ENCODE peak calls at places on chromosomes 3 and 15, in nine cellular contexts. A is progenitor cell of endocrine pancreas, O is hippocampal formation, X is AG09309, W is cerebellar cortex, D is AG10803, P is kidney, V is IMR-90, R is AG04450. I is an unnamed sample.

GRCh38 chr15:88704791-88705768 is 66.3 kb downstream of the ISG20 start:
- DNase-seq in A (no peak), O (peak), X (no peak), W (peak), D (peak), P (no peak), V (no peak), R (no peak), I (peak)

GRCh38 chr3:83218383-83219200 is 1457.1 kb upstream of the GBE1 start:
- DNase-seq in A (no peak), O (no peak), X (no peak), W (no peak), D (no peak), P (peak), V (no peak), R (no peak), I (no peak)

GRCh38 chr15:77069521-77070121 is 1.3 kb downstream of the TSPAN3 start:
- DNase-seq in A (no peak), O (no peak), X (no peak), W (peak), D (no peak), P (no peak), V (no peak), R (no peak), I (no peak)

GRCh38 chr15:99931703-99932603 is 198.7 kb upstream of the LYSMD4 start:
- DNase-seq in A (no peak), O (no peak), X (no peak), W (no peak), D (no peak), P (no peak), V (no peak), R (no peak), I (no peak)

GRCh38 chr3:55795736-55796135 is 308.6 kb upstream of the WNT5A start:
- DNase-seq in A (no peak), O (no peak), X (no peak), W (no peak), D (peak), P (no peak), V (peak), R (no peak), I (no peak)

GRCh38 chr3:71718069-71718468 is 7.1 kb downstream of the EIF4E3 start:
- DNase-seq in A (no peak), O (no peak), X (no peak), W (no peak), D (no peak), P (no peak), V (no peak), R (no peak), I (no peak)

GRCh38 chr15:78327442-78327841 is 12.7 kb upstream of the CRABP1 start:
- DNase-seq in A (no peak), O (no peak), X (no peak), W (no peak), D (peak), P (no peak), V (no peak), R (no peak), I (no peak)

GRCh38 chr15:47812436-47813109 is 95.3 kb downstream of the SEMA6D start:
- DNase-seq in A (no peak), O (no peak), X (no peak), W (no peak), D (peak), P (no peak), V (peak), R (no peak), I (no peak)

GRCh38 chr3:141360888-141361598 is 7.3 kb upstream of the ZBTB38 start:
- DNase-seq in A (no peak), O (peak), X (peak), W (peak), D (peak), P (no peak), V (peak), R (no peak), I (peak)

GRCh38 chr3:31670722-31671121 is 138.0 kb downstream of the STT3B start:
- DNase-seq in A (no peak), O (no peak), X (no peak), W (no peak), D (no peak), P (no peak), V (no peak), R (no peak), I (no peak)

GRCh38 chr15:66698318-66698961 is 3.6 kb upstream of the SMAD6 start:
- DNase-seq in A (peak), O (peak), X (no peak), W (peak), D (peak), P (peak), V (peak), R (no peak), I (no peak)

GRCh38 chr15:55250392-55250791 is 39.2 kb downstream of the RAB27A start:
- DNase-seq in A (no peak), O (no peak), X (peak), W (no peak), D (peak), P (no peak), V (peak), R (peak), I (no peak)